ENCODE peak calls at places on chromosome 5, in four cellular contexts. Y is ovary, R is Peyer's patch, L is HCT116. P is an unnamed sample. For H3K27me3, the result is how much of the 10 kb centered on the place peaks cover.

GRCh38 chr5:41009228-41009627 is 61.9 kb downstream of the MROH2B start:
- DNase-seq in L (peak), R (no peak), Y (no peak), P (no peak)

GRCh38 chr5:126848253-126848652 is 71.3 kb downstream of the LMNB1 start:
- DNase-seq in R (no peak), Y (no peak), L (no peak), P (no peak)

GRCh38 chr5:82159014-82159413 is 119.1 kb downstream of the RPS23 start:
- DNase-seq in R (no peak), Y (no peak), L (peak), P (no peak)

GRCh38 chr5:96247097-96247675 is 185.9 kb downstream of the PCSK1 start:
- DNase-seq in L (no peak), Y (no peak), R (no peak), P (no peak)

GRCh38 chr5:59829389-59829788 is 64.1 kb downstream of the PDE4D start:
- DNase-seq in L (no peak), Y (no peak), R (no peak), P (no peak)

GRCh38 chr5:163659568-163659902 is 154.1 kb downstream of the MAT2B start:
- DNase-seq in L (no peak), R (no peak), Y (no peak), P (no peak)

GRCh38 chr5:156327306-156327705 is 342 bp downstream of the SGCD start:
- DNase-seq in R (no peak), L (no peak), Y (no peak), P (no peak)

GRCh38 chr5:179619776-179620175 is 3.7 kb downstream of the HNRNPH1 start:
- DNase-seq in Y (no peak), R (no peak), L (no peak), P (no peak)

GRCh38 chr5:72066658-72067057 is 40.6 kb upstream of the MAP1B start:
- DNase-seq in R (no peak), L (peak), Y (no peak), P (no peak)

GRCh38 chr5:115657883-115658233 is 32.0 kb upstream of the TMED7 start:
- DNase-seq in L (peak), Y (no peak), R (no peak), P (no peak)

GRCh38 chr5:102863764-102864560 is 108.9 kb downstream of the PAM start:
- DNase-seq in Y (no peak), L (peak), R (no peak), P (no peak)

GRCh38 chr5:102865510-102866314 is 110.6 kb downstream of the PAM start:
- DNase-seq in L (peak), R (no peak), Y (peak), P (no peak)

GRCh38 chr5:102865171-102865509 is 110.0 kb downstream of the PAM start:
- DNase-seq in R (no peak), Y (no peak), L (peak), P (no peak)

GRCh38 chr5:102867999-102868662 is 113.0 kb downstream of the PAM start:
- DNase-seq in L (no peak), R (no peak), Y (no peak), P (no peak)

GRCh38 chr5:102866315-102866693 is 111.2 kb downstream of the PAM start:
- DNase-seq in L (no peak), Y (no peak), R (no peak), P (no peak)
- H3K4me3 ChIP-seq in L (peak), Y (peak), R (peak), P (peak)

DNA sequence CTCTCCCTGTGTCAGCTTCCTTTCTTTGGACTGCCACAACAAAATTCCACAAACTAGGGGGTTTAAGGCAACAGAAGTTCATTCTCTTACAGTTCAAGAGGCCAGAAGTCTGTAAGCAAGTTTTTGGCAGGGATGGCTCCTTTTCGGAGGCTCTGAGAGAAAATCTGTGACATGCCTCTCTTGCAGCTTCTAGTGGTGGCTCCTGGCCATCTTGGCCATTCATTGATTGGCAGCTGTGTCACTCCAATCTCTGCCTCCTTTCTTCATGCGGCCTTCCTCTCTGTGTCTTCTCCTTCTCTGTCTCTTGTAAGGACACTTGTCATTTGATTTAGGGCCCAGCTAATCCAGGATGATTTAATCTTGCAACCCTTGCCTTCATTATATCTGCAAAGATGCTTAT is 2.0 kb upstream of the NEUROG1 start:
- DNase-seq in Y (no peak), R (no peak), L (no peak), P (no peak)
- H3K27me3 ChIP-seq in Y (under half), R (under half), L (under half), P (half or more)

GRCh38 chr5:140822281-140822629 is 842 bp downstream of the PCDHA5 start:
- DNase-seq in Y (no peak), L (no peak), R (no peak), P (no peak)

GRCh38 chr5:140828402-140828737 is 610 bp downstream of the PCDHA6 start:
- DNase-seq in Y (no peak), R (no peak), L (no peak), P (no peak)

GRCh38 chr5:140823475-140823874 is 2.1 kb downstream of the PCDHA5 start:
- DNase-seq in R (no peak), L (no peak), Y (no peak), P (no peak)

DNA sequence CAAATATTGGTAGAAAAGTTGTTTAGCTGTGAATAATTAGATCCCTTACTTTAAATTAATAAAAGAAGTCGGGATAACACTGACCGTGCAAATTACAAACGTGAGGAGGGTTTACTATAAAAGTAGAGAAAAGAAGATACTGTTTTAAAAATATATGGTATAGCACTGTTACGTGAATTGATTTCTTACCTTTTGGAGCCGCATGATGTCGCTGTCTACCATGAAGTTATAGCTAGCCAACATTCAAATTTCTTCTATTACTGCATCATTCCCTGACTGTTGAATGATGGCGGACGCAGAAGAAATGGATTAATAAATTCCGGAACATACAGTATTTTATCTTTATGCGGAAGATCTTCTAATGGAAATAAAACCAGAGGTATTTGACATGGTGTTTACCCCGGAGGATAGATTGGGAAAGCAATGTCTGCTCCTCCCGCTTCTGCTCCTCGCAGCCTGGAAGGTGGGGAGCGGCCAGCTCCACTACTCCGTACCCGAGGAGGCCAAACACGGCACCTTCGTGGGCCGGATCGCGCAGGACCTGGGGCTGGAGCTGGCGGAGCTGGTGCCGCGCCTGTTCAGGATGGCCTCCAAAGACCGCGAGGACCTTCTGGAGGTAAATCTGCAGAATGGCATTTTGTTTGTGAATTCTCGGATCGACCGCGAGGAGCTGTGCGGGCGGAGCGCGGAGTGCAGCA is at the start of gene PCDHA6:
- DNase-seq in Y (no peak), R (no peak), L (no peak), P (no peak)
- H3K4me3 ChIP-seq in Y (no peak), R (no peak), L (no peak), P (no peak)

GRCh38 chr5:169280286-169280685 is 20.7 kb downstream of the SLIT3 start:
- DNase-seq in L (no peak), Y (no peak), R (no peak), P (no peak)

GRCh38 chr5:169281625-169282024 is 19.3 kb downstream of the SLIT3 start:
- DNase-seq in R (no peak), Y (no peak), L (no peak), P (no peak)

GRCh38 chr5:169279125-169279524 is 21.8 kb downstream of the SLIT3 start:
- DNase-seq in L (no peak), Y (no peak), R (no peak), P (no peak)

GRCh38 chr5:169283887-169284286 is 17.1 kb downstream of the SLIT3 start:
- DNase-seq in Y (no peak), R (no peak), L (no peak), P (no peak)

GRCh38 chr5:169280696-169281095 is 20.2 kb downstream of the SLIT3 start:
- DNase-seq in R (no peak), Y (no peak), L (no peak), P (no peak)
- H3K27me3 ChIP-seq in R (under half), Y (under half), L (under half), P (under half)

P was measured in iPS DF 6.9.